ENCODE peak calls at places on chromosomes 7 and 10, in five cellular contexts. X, U, H, S and K are unnamed samples.

GRCh38 chr7:111380945-111381344 is 181.3 kb downstream of the IMMP2L start:
- DNase-seq in X (no peak), U (no peak), H (no peak), S (no peak), K (no peak)

GRCh38 chr7:137801003-137801402 is 45.8 kb downstream of the DGKI start:
- DNase-seq in X (no peak), U (no peak), H (no peak), S (no peak), K (no peak)

GRCh38 chr7:91945476-91945875 is 4.8 kb downstream of the AKAP9 start:
- DNase-seq in X (no peak), U (no peak), H (peak), S (no peak), K (no peak)

GRCh38 chr10:7892146-7892545 is 73.8 kb downstream of the TAF3 start:
- DNase-seq in X (no peak), U (no peak), H (no peak), S (no peak), K (no peak)

GRCh38 chr10:132714906-132715790 is 70.8 kb downstream of the NKX6-2 start:
- DNase-seq in X (no peak), U (peak), H (no peak), S (no peak), K (no peak)

GRCh38 chr10:14409247-14409646 is 78.5 kb upstream of the FRMD4A start:
- DNase-seq in X (no peak), U (no peak), H (no peak), S (peak), K (no peak)

GRCh38 chr10:94002156-94002555 is 8.4 kb downstream of the PLCE1 start:
- DNase-seq in X (no peak), U (no peak), H (no peak), S (no peak), K (no peak)

GRCh38 chr10:26269754-26270153 is 53.2 kb downstream of the GAD2 start:
- DNase-seq in X (no peak), U (no peak), H (peak), S (no peak), K (no peak)